ENCODE peak calls at places on chromosomes 11 and 22, in six cellular contexts. T is mammary epithelial cell, J is cardiac muscle cell, N is left ventricle myocardium inferior, Y is BJ, M is PC-3. B is an unnamed sample.

GRCh38 chr22:33451851-33452469 is 393.8 kb upstream of the SYN3 start:
- DNase-seq in M (no peak), N (no peak), Y (no peak), T (no peak), J (no peak), B (no peak)

GRCh38 chr22:33476716-33477115 is 418.5 kb upstream of the SYN3 start:
- DNase-seq in J (no peak), Y (no peak), N (no peak), T (peak), M (peak), B (no peak)

GRCh38 chr11:133836076-133836548 is 9.2 kb downstream of the SPATA19 start:
- DNase-seq in T (no peak), N (no peak), Y (no peak), M (no peak), J (no peak), B (no peak)

GRCh38 chr22:27487600-27488450 is 313.7 kb downstream of the MN1 start:
- DNase-seq in T (no peak), M (peak), J (no peak), N (no peak), Y (no peak), B (no peak)

GRCh38 chr11:29318134-29318845 is 698.5 kb downstream of the KCNA4 start:
- DNase-seq in M (peak), Y (peak), N (no peak), J (no peak), T (peak), B (no peak)

GRCh38 chr22:35708453-35708852 is 9.2 kb upstream of the APOL5 start:
- DNase-seq in M (no peak), T (no peak), Y (no peak), N (no peak), J (peak), B (no peak)

GRCh38 chr22:41834005-41834975 is 1.4 kb downstream of the SREBF2 start:
- DNase-seq in Y (no peak), N (no peak), J (no peak), M (no peak), T (no peak), B (no peak)

GRCh38 chr22:40414306-40414705 is 43.9 kb downstream of the SGSM3 start:
- DNase-seq in T (peak), M (peak), J (no peak), Y (no peak), N (no peak), B (peak)

GRCh38 chr11:65718964-65719492 is 1.6 kb downstream of the RNASEH2C start:
- DNase-seq in T (peak), N (no peak), Y (no peak), J (peak), M (no peak), B (no peak)

GRCh38 chr11:8683115-8683807 is 669 bp downstream of the RPL27A start:
- DNase-seq in J (no peak), N (no peak), Y (no peak), T (no peak), M (no peak), B (no peak)

GRCh38 chr11:125372088-125372487 is 124.0 kb downstream of the FEZ1 start:
- DNase-seq in T (no peak), M (no peak), Y (no peak), N (no peak), J (no peak), B (no peak)

GRCh38 chr11:106398396-106399074 is 321.1 kb downstream of the AASDHPPT start:
- DNase-seq in T (no peak), N (no peak), M (peak), J (no peak), Y (peak), B (no peak)

GRCh38 chr11:134819026-134819425 is 407.0 kb upstream of the B3GAT1 start:
- DNase-seq in Y (no peak), J (no peak), N (no peak), M (no peak), T (no peak), B (no peak)

GRCh38 chr22:32237905-32238304 is 17.2 kb downstream of the SLC5A4 start:
- DNase-seq in N (no peak), Y (no peak), T (no peak), J (no peak), M (no peak), B (no peak)

GRCh38 chr11:8658210-8658968 is 24.1 kb downstream of the TRIM66 start:
- DNase-seq in N (no peak), Y (no peak), M (no peak), T (no peak), J (peak), B (no peak)

GRCh38 chr22:38454011-38454360 is 1.0 kb downstream of the KCNJ4 start:
- DNase-seq in N (no peak), T (no peak), Y (no peak), M (no peak), J (no peak), B (no peak)

GRCh38 chr22:39598017-39598965 is 27.7 kb downstream of the CACNA1I start:
- DNase-seq in Y (no peak), M (peak), N (no peak), T (peak), J (peak), B (no peak)

GRCh38 chr11:12556788-12557384 is 117.3 kb upstream of the TEAD1 start:
- DNase-seq in J (peak), T (no peak), M (peak), Y (peak), N (peak), B (peak)

GRCh38 chr11:75576445-75577049 is 14.5 kb downstream of the SERPINH1 start:
- DNase-seq in M (no peak), N (no peak), T (no peak), Y (no peak), J (peak), B (no peak)

GRCh38 chr11:70788247-70789022 is 390.1 kb downstream of the CTTN start:
- DNase-seq in N (no peak), T (peak), J (peak), M (peak), Y (peak), B (peak)

GRCh38 chr11:131511794-131512193 is 141.4 kb downstream of the NTM start:
- DNase-seq in J (peak), N (no peak), M (peak), Y (no peak), T (no peak), B (no peak)

GRCh38 chr22:45887202-45888131 is 89.5 kb downstream of the WNT7B start:
- DNase-seq in Y (no peak), N (peak), M (peak), T (peak), J (no peak), B (no peak)

GRCh38 chr11:100240051-100240450 is 447.0 kb upstream of the ARHGAP42 start:
- DNase-seq in T (no peak), M (no peak), Y (no peak), N (no peak), J (no peak), B (no peak)

GRCh38 chr11:13016415-13016814 is 7.3 kb downstream of the RASSF10 start:
- DNase-seq in J (no peak), M (peak), Y (no peak), T (peak), N (no peak), B (no peak)

GRCh38 chr11:10413268-10413667 is 41.8 kb upstream of the AMPD3 start:
- DNase-seq in N (no peak), Y (no peak), J (peak), M (peak), T (peak), B (no peak)

GRCh38 chr11:76302707-76303395 is 78.1 kb downstream of the THAP12 start:
- DNase-seq in T (no peak), N (no peak), M (no peak), J (no peak), Y (no peak), B (no peak)

GRCh38 chr11:13876423-13876822 is 86.1 kb upstream of the SPON1 start:
- DNase-seq in Y (no peak), M (no peak), J (no peak), N (no peak), T (no peak), B (no peak)

DNA sequence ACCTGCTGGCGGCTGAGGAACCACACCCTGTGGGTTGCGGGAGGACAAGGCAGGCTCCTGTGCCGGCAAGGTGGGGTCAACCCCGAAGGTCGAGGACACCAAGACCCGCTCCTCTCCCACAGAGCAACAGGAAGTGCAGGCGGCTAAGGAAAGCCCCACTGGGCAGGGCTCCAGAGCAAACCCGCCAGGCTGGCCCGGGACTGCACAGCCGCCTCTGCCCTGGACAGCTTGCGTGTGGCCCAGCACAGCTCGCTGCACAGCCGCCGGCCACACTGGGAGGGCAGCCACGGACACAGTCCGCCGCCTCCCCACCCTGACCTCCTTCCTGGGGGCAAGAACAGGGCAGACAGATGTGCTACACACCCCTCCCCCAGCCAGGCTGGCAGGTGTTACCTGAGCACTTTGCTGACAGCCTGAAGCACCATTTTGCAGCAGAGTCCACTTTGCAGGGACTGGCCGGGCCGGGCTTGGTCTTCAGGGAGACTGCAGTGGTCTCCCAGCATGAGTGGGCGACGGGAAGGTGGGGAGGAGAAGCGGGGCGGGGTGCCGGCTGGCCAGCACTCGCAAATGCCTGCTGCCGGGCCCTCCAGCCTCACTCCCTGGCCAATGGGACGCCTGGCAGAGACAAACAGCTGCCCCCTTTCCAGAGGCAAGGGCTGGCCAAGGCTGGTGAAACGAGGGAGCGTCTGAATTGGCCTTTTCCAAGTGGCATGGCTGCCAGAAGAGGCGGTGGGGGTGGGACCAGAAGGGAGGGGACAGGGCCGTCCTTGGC is at the start of gene MOB2:
- DNase-seq in M (no peak), Y (no peak), N (peak), J (peak), T (no peak), B (no peak)
- H3K4me3 ChIP-seq in M (no peak), Y (no peak), N (peak), J (no peak), T (no peak), B (no peak)

GRCh38 chr22:47171441-47172221 is 409.2 kb downstream of the TBC1D22A start:
- DNase-seq in Y (no peak), N (no peak), T (no peak), M (no peak), J (no peak), B (no peak)

GRCh38 chr22:47169801-47170140 is 407.3 kb downstream of the TBC1D22A start:
- DNase-seq in J (no peak), T (no peak), Y (no peak), N (no peak), M (no peak), B (no peak)

GRCh38 chr22:47167056-47167455 is 404.6 kb downstream of the TBC1D22A start:
- DNase-seq in Y (no peak), M (no peak), N (no peak), T (no peak), J (no peak), B (no peak)

GRCh38 chr22:47168441-47168840 is 406.0 kb downstream of the TBC1D22A start:
- DNase-seq in J (no peak), N (no peak), Y (no peak), M (no peak), T (no peak), B (no peak)

GRCh38 chr22:47168900-47169800 is 406.7 kb downstream of the TBC1D22A start:
- DNase-seq in T (no peak), M (peak), Y (no peak), J (peak), N (no peak), B (no peak)
- TF ChIP-seq CTCF in T (no peak), M (peak), Y (peak), J (peak), N (peak), B (peak)

DNA sequence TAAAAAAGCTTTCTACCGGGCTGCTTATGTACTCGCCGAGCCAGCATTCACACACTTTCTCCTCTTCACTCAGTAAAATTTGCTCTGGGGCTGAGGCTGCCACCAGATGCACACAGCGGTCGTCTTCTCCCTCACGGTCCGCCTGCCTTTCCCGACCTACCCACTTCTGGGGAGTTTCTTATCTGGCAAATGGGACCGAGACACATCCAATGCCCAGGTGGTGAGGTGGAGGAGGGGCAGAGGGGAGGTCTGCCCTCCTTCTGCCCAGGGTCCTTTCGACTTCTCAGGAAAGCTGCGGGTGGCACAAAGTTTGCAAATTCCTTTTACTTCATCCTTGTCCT is 43.9 kb downstream of the GRIK4 start:
- DNase-seq in J (no peak), M (no peak), T (no peak), N (no peak), Y (no peak), B (no peak)
- H3K4me3 ChIP-seq in J (no peak), M (no peak), T (no peak), N (no peak), Y (no peak), B (no peak)

GRCh38 chr11:6681505-6681904 is 1.6 kb downstream of the MRPL17 start:
- DNase-seq in T (no peak), N (no peak), J (no peak), Y (no peak), M (no peak), B (no peak)

GRCh38 chr11:6681949-6682348 is 1.2 kb downstream of the MRPL17 start:
- DNase-seq in N (no peak), Y (no peak), T (peak), J (peak), M (peak), B (no peak)

GRCh38 chr11:6686006-6686405 is 2.9 kb upstream of the MRPL17 start:
- DNase-seq in T (no peak), Y (no peak), N (no peak), J (no peak), M (no peak), B (no peak)

GRCh38 chr11:6682936-6683861 is at the start of gene MRPL17:
- DNase-seq in M (peak), N (peak), J (peak), Y (peak), T (peak), B (peak)

DNA sequence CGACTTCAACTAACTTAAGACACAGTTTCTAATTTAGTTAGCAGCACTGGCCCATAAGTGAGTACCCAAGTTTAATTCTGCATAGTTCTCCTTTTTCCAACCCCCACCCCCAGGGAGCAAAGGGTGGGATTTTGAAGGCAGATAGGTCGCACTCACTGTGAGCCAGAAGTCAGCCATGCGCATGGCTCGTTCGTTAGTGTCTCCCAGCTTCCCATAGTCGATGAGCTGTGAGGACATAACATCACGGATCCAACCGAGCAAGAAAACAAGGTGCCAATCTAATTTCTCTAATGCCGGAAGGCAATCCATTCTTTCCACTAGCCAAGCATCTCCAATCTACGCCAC is 577 bp downstream of the MRPL17 start:
- DNase-seq in T (no peak), M (no peak), J (peak), N (no peak), Y (no peak), B (no peak)
- TF ChIP-seq CTCF in T (no peak), M (no peak), J (no peak), N (no peak), Y (no peak), B (no peak)

GRCh38 chr11:2122222-2122906 is 16.8 kb downstream of the IGF2 start:
- DNase-seq in J (peak), T (peak), M (peak), Y (peak), N (no peak), B (peak)

GRCh38 chr11:2122907-2123627 is 16.1 kb downstream of the IGF2 start:
- DNase-seq in N (no peak), M (no peak), Y (no peak), T (no peak), J (no peak), B (no peak)

GRCh38 chr11:2121227-2122130 is 17.7 kb downstream of the IGF2 start:
- DNase-seq in Y (no peak), M (no peak), J (no peak), T (no peak), N (no peak), B (no peak)

GRCh38 chr11:2126520-2127085 is 12.6 kb downstream of the IGF2 start:
- DNase-seq in J (no peak), T (no peak), N (no peak), Y (no peak), M (no peak), B (no peak)

GRCh38 chr11:2123628-2123960 is 15.6 kb downstream of the IGF2 start:
- DNase-seq in N (no peak), T (no peak), M (no peak), Y (no peak), J (no peak), B (no peak)
- H3K4me3 ChIP-seq in N (no peak), T (no peak), M (no peak), Y (no peak), J (no peak), B (no peak)